ENCODE peak calls at places on chromosomes 4 and X, in six cellular contexts. D is brain microvascular endothelial cell, L is heart left ventricle, W is fibroblast of lung, M is neural progenitor cell, S is mucosa of descending colon. Y is an unnamed sample.

GRCh38 chrX:13201605-13202219 is 118.1 kb downstream of the ATXN3L start:
- DNase-seq in W (no peak), L (no peak), D (no peak), S (no peak), M (peak; percentile 74), Y (no peak)

GRCh38 chrX:119030990-119031389 is 41.8 kb upstream of the CT47C1 start:
- DNase-seq in D (no peak), W (no peak), M (no peak), S (no peak), L (no peak), Y (no peak)

GRCh38 chrX:3191186-3191585 is 149.9 kb downstream of the ARSF start:
- DNase-seq in D (no peak), M (no peak), L (no peak), W (peak; percentile 59), S (no peak), Y (no peak)

GRCh38 chr4:16916719-16917337 is 18.4 kb upstream of the LDB2 start:
- DNase-seq in L (peak; percentile 27), D (peak; percentile 33), M (peak; percentile 68), W (no peak), S (no peak), Y (peak; percentile 30)

GRCh38 chr4:180913750-180914149 is 1329.5 kb upstream of the TENM3 start:
- DNase-seq in S (no peak), L (no peak), D (no peak), W (peak; percentile 91), M (peak; percentile 24), Y (peak; percentile 29)

GRCh38 chrX:103440621-103441020 is 64.3 kb downstream of the BEX3 start:
- DNase-seq in S (no peak), M (no peak), D (no peak), L (no peak), W (peak; percentile 74), Y (no peak)

GRCh38 chr4:89823416-89823815 is 13.5 kb downstream of the SNCA start:
- DNase-seq in L (no peak), S (no peak), D (peak; percentile 27), W (peak; percentile 65), M (no peak), Y (peak; percentile 64)

GRCh38 chrX:123860983-123861382 is 1.1 kb downstream of the XIAP start:
- DNase-seq in S (no peak), W (no peak), M (no peak), D (peak; percentile 4), L (no peak), Y (peak; percentile 28)

GRCh38 chrX:70132877-70133302 is 357 bp upstream of the IGBP1 start:
- DNase-seq in W (peak; percentile 7), S (no peak), L (no peak), D (no peak), M (no peak), Y (peak; percentile 27)

GRCh38 chrX:134619838-134620237 is 38.4 kb downstream of the PLAC1 start:
- DNase-seq in M (no peak), W (no peak), S (no peak), L (no peak), D (no peak), Y (peak; percentile 4)

GRCh38 chr4:4870493-4871266 is 11.2 kb downstream of the MSX1 start:
- DNase-seq in S (no peak), L (no peak), D (no peak), W (no peak), M (no peak), Y (no peak)

GRCh38 chr4:5921074-5921473 is 28.2 kb upstream of the CRMP1 start:
- DNase-seq in M (no peak), W (no peak), L (no peak), D (no peak), S (no peak), Y (no peak)

GRCh38 chrX:54447461-54447860 is 7.3 kb downstream of the TSR2 start:
- DNase-seq in M (peak; percentile 6), W (peak; percentile 21), L (no peak), S (no peak), D (no peak), Y (peak; percentile 0)

GRCh38 chr4:109939153-109939552 is 26.5 kb downstream of the EGF start:
- DNase-seq in W (no peak), L (no peak), M (no peak), D (no peak), S (no peak), Y (no peak)

GRCh38 chr4:8188085-8188484 is 11.0 kb upstream of the SH3TC1 start:
- DNase-seq in S (no peak), D (no peak), W (no peak), M (no peak), L (no peak), Y (peak; percentile 65)

GRCh38 chrX:75067931-75068330 is 88.2 kb downstream of the ABCB7 start:
- DNase-seq in D (no peak), W (no peak), S (no peak), M (no peak), L (no peak), Y (peak; percentile 46)

GRCh38 chrX:150337026-150337425 is 26.1 kb upstream of the MAMLD1 start:
- DNase-seq in L (no peak), S (no peak), W (no peak), M (no peak), D (no peak), Y (no peak)

GRCh38 chr4:139530833-139531427 is 25.1 kb downstream of the SETD7 start:
- DNase-seq in M (peak; percentile 71), L (peak; percentile 30), S (no peak), D (peak; percentile 49), W (peak; percentile 23), Y (peak; percentile 23)

GRCh38 chrX:103792916-103793540 is 16.4 kb downstream of the PLP1 start:
- DNase-seq in D (peak; percentile 42), W (peak; percentile 77), S (no peak), L (no peak), M (no peak), Y (peak; percentile 63)

GRCh38 chrX:150148749-150149672 is 210.7 kb upstream of the EOLA2 start:
- DNase-seq in S (no peak), M (no peak), L (no peak), D (no peak), W (peak; percentile 32), Y (no peak)

GRCh38 chrX:107574054-107574683 is 54.1 kb upstream of the PRPS1 start:
- DNase-seq in L (no peak), W (peak; percentile 76), D (peak; percentile 38), M (no peak), S (no peak), Y (peak; percentile 82)

GRCh38 chr4:100422911-100423310 is 94.9 kb downstream of the EMCN start:
- DNase-seq in S (no peak), L (no peak), D (no peak), M (no peak), W (peak; percentile 28), Y (no peak)

GRCh38 chr4:102871772-102872171 is 3.0 kb downstream of the CISD2 start:
- DNase-seq in W (no peak), S (no peak), L (no peak), M (no peak), D (no peak), Y (no peak)

GRCh38 chr4:133969202-133969873 is 232.3 kb downstream of the PABPC4L start:
- DNase-seq in L (peak; percentile 53), D (peak; percentile 62), W (peak; percentile 80), S (no peak), M (no peak), Y (peak; percentile 2)

GRCh38 chrX:152847281-152847680 is 16.4 kb downstream of the NSDHL start:
- DNase-seq in S (no peak), M (no peak), W (no peak), L (no peak), D (no peak), Y (no peak)

GRCh38 chrX:113510586-113510985 is 670.0 kb upstream of the AMOT start:
- DNase-seq in L (no peak), S (no peak), M (no peak), W (peak; percentile 11), D (no peak), Y (no peak)

GRCh38 chrX:10079155-10079711 is 77.5 kb upstream of the CLCN4 start:
- DNase-seq in L (no peak), D (no peak), W (no peak), S (no peak), M (no peak), Y (no peak)

DNA sequence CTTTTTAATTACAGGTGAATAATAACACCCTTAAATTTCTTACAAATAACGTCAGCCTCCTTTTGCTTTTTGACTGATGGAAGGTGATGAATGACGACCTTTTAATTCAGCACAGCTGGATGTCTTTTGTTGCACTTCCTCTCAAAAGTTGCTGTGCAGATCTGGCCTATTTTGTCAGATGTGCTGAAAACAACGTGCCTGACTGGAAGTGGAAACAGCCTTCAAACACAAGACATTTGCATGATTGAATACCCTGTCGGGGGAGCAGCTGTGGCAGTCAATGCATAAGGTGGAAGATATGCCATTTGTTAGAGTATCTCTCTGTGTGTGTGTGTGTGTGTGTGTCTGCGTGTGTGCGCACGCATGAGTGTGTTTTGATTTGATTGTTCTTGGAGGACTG is 579.7 kb downstream of the SPRY1 start:
- DNase-seq in M (peak; percentile 65), S (no peak), L (no peak), W (peak; percentile 74), D (no peak), Y (no peak)
- H3K4me3 ChIP-seq in M (no peak overlapping the region), S (no peak overlapping the region), L (no peak overlapping the region), W (no peak overlapping the region), D (no peak overlapping the region), Y (no peak overlapping the region)

DNA sequence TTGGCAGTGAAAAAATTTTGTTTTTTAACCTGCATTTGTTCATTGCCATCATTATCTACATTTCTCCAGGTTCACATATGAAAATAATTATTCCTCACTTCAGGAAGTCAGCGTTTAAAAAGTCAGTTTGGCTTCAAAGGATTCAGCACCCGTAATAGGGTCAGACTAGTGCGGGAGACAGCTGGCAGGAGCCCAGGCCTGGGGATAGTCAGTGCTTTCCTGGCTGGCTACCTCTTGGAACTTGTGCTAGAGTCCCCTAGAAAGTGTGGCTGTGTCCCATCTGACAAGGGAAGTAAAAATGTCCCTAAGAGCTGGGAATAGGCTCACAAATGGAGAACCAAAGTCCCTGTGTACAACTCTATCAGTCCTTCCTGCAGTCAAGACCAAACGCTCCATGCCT is 251.9 kb upstream of the KLF3 start:
- DNase-seq in D (no peak), W (peak; percentile 1), L (no peak), M (no peak), S (peak; percentile 57), Y (no peak)
- H3K4me3 ChIP-seq in D (no peak overlapping the region), W (no peak overlapping the region), L (no peak overlapping the region), M (no peak overlapping the region), S (no peak overlapping the region), Y (no peak overlapping the region)

GRCh38 chr4:74376888-74377483 is 12.0 kb downstream of the EREG start:
- DNase-seq in S (no peak), L (no peak), M (peak; percentile 32), W (peak; percentile 58), D (peak; percentile 46), Y (peak; percentile 69)
- H3K4me3 ChIP-seq in S (no peak overlapping the region), L (no peak overlapping the region), M (no peak overlapping the region), W (no peak overlapping the region), D (no peak overlapping the region), Y (no peak overlapping the region)

GRCh38 chr4:105895609-105896460 is 564 bp downstream of the NPNT start:
- DNase-seq in W (peak; percentile 2), D (no peak), L (peak; percentile 8), S (peak; percentile 69), M (peak; percentile 77), Y (peak; percentile 49)
- H3K4me3 ChIP-seq in W (no peak overlapping the region), D (peak overlapping the region; percentile 38), L (peak overlapping the region; percentile 53), S (peak overlapping the region; percentile 57), M (peak overlapping the region; percentile 72), Y (peak overlapping the region; percentile 41)

DNA sequence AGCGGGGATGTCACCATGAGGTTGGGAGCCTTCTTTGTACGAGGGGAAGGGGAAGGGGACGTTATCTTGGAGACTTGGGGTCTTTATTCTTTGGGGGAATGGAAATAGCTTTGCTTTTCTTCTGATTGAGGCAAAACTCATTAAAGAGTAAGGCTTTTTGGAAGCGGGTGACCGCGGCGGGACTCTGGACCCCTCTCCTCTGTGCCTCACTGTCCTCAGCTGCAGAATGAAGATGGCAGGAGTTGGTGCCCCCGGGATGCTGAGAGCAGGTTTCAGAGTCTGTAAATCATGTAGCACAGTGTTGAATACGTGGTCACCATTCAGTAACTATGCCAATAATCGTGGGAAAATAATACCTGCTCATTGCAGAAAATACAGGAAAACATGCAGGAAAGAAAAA is 32.1 kb downstream of the HTT-AS start:
- DNase-seq in W (no peak), D (no peak), L (no peak), S (no peak), M (no peak), Y (no peak)
- H3K4me3 ChIP-seq in W (no peak overlapping the region), D (peak overlapping the region; percentile 46), L (peak overlapping the region; percentile 62), S (no peak overlapping the region), M (no peak overlapping the region), Y (peak overlapping the region; percentile 34)